ENCODE peak calls at places on chromosome 3, in four cellular contexts. F is H1, Z is IMR-90, N is HepG2. A is an unnamed sample.
A peak's percentile ranks its signal among the peaks of the same experiment; 100 is the strongest.

GRCh38 chr3:105448338-105448982 is 81.8 kb downstream of the ALCAM start:
- DNase-seq in F (no peak), Z (peak; percentile 29), N (no peak), A (no peak)

GRCh38 chr3:45035441-45036301 is 9.6 kb downstream of the CLEC3B start:
- DNase-seq in F (no peak), Z (peak; percentile 35), N (no peak), A (no peak)

GRCh38 chr3:186534113-186534669 is 10.0 kb downstream of the CRYGS start:
- DNase-seq in F (no peak), Z (no peak), N (no peak), A (no peak)

GRCh38 chr3:53776494-53777101 is 69.6 kb downstream of the CHDH start:
- DNase-seq in F (no peak), Z (peak; percentile 8), N (no peak), A (no peak)

GRCh38 chr3:65483475-65483874 is 555.2 kb downstream of the MAGI1 start:
- DNase-seq in F (no peak), Z (no peak), N (no peak), A (no peak)

GRCh38 chr3:78459751-78460150 is 1308.0 kb downstream of the ROBO1 start:
- DNase-seq in F (no peak), Z (no peak), N (no peak), A (no peak)

GRCh38 chr3:149615731-149616221 is 42.0 kb downstream of the WWTR1 start:
- DNase-seq in F (no peak), Z (peak; percentile 42), N (peak; percentile 48), A (peak; percentile 22)

GRCh38 chr3:64392001-64392400 is 166.7 kb upstream of the PRICKLE2 start:
- DNase-seq in F (no peak), Z (peak; percentile 31), N (no peak), A (no peak)

GRCh38 chr3:106566277-106566676 is 697.5 kb upstream of the CBLB start:
- DNase-seq in F (no peak), Z (no peak), N (no peak), A (no peak)
- TF ChIP-seq MAFK in F (no peak), Z (no peak), N (no peak), A (no peak)

GRCh38 chr3:189625566-189625965 is 5.6 kb upstream of the TP63 start:
- DNase-seq in F (no peak), Z (no peak), N (no peak), A (no peak)
- H2AFZ ChIP-seq in F (peak overlapping the region; percentile 39), Z (no peak overlapping the region), N (no peak overlapping the region), A (no peak overlapping the region)

GRCh38 chr3:63046152-63046551 is 170.9 kb upstream of the CADPS start:
- DNase-seq in F (no peak), Z (no peak), N (no peak), A (no peak)
- TF ChIP-seq MAFK in F (no peak), Z (no peak), N (no peak), A (no peak)

DNA sequence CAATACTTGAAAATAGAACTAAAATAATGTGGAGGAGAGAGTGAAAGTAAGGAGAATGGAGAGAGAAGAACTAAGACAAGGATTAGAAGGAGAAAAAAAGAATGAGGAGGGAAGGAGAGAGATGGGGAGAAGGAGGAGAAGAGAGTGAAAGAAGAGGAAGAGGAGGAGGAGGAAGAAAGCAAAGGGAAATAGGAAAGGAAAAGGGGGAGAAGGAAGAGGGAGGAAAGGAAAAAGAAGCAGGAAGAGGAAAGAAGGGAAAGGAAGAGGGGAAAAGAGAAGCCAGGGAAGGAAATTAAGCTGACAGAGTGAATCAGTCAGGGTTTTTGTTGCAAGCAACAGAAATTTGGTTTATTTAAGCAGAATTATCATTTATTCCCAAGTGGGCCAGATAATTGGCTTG is 241.7 kb upstream of the P2RY1 start:
- DNase-seq in F (no peak), Z (no peak), N (no peak), A (no peak)
- H2AFZ ChIP-seq in F (no peak overlapping the region), Z (no peak overlapping the region), N (no peak overlapping the region), A (peak overlapping the region; percentile 78)

GRCh38 chr3:185236969-185237368 is 16.9 kb downstream of the EHHADH start:
- DNase-seq in F (no peak), Z (no peak), N (no peak), A (no peak)
- TF ChIP-seq MAFK in F (no peak), Z (no peak), N (no peak), A (no peak)

GRCh38 chr3:114221881-114222264 is 15.5 kb downstream of the ZNF80 start:
- DNase-seq in F (no peak), Z (no peak), N (no peak), A (no peak)

GRCh38 chr3:114221165-114221880 is 16.1 kb downstream of the ZNF80 start:
- DNase-seq in F (no peak), Z (no peak), N (no peak), A (no peak)

GRCh38 chr3:114223146-114223545 is 14.2 kb downstream of the ZNF80 start:
- DNase-seq in F (no peak), Z (no peak), N (no peak), A (no peak)

GRCh38 chr3:114227076-114227475 is 10.3 kb downstream of the ZNF80 start:
- DNase-seq in F (no peak), Z (no peak), N (no peak), A (no peak)

DNA sequence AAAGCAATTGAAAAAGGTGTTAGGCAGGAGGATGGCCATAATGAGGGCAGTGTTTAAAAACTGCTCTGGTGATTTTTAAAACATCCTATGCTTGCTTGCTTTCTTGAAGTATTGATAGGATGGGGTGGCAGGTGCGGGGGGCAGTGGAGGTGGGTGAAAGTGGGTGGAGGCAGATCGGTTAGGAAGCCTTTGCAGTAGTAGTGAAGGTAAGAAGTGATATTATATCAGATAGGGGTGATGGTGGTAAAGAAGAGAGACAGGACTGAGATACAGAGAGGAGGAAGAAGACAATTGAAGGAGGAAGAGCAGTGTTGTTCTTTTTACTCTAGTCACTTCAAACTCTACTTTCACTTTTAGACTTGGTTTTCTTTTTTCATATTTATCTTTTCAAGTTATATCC is 11.1 kb downstream of the ZNF80 start:
- DNase-seq in F (no peak), Z (no peak), N (no peak), A (no peak)
- H2AFZ ChIP-seq in F (no peak overlapping the region), Z (no peak overlapping the region), N (no peak overlapping the region), A (no peak overlapping the region)

GRCh38 chr3:114551770-114552526 is 258.1 kb downstream of the TIGIT start:
- DNase-seq in F (no peak), Z (peak; percentile 84), N (no peak), A (no peak)
- TF ChIP-seq MAFK in F (no peak), Z (no peak), N (no peak), A (no peak)

GRCh38 chr3:190495796-190496195 is 18.1 kb upstream of the IL1RAP start:
- DNase-seq in F (no peak), Z (no peak), N (no peak), A (no peak)
- H2AFZ ChIP-seq in F (no peak overlapping the region), Z (no peak overlapping the region), N (no peak overlapping the region), A (no peak overlapping the region)

GRCh38 chr3:175260145-175260794 is 401.1 kb downstream of the NAALADL2 start:
- DNase-seq in F (no peak), Z (peak; percentile 70), N (no peak), A (no peak)
- TF ChIP-seq MAFK in F (no peak), Z (no peak), N (no peak), A (no peak)

A was measured in K562.